ENCODE peak calls at places on chromosomes 2 and 18, in five cellular contexts. One of them, this sample, is unnamed. For H3K27me3, the result is how much of the 10 kb centered on the place peaks cover.

GRCh38 chr2:221103930-221104329 is 468.2 kb downstream of the EPHA4 start:
- DNase-seq in left ventricle myocardium inferior: peak
- DNase-seq in cardiac muscle cell: peak
- DNase-seq in colonic mucosa: no peak
- DNase-seq in AG04450: no peak
- DNase-seq in this sample: no peak

GRCh38 chr2:10332402-10333246 is 29.9 kb downstream of the HPCAL1 start:
- DNase-seq in colonic mucosa: no peak
- DNase-seq in left ventricle myocardium inferior: no peak
- DNase-seq in AG04450: no peak
- DNase-seq in cardiac muscle cell: no peak
- DNase-seq in this sample: no peak

GRCh38 chr2:120261387-120262006 is 8.8 kb downstream of the RALB start:
- DNase-seq in colonic mucosa: no peak
- DNase-seq in cardiac muscle cell: no peak
- DNase-seq in AG04450: no peak
- DNase-seq in left ventricle myocardium inferior: no peak
- DNase-seq in this sample: no peak

GRCh38 chr18:36176739-36177138 is 10.6 kb upstream of the MOCOS start:
- DNase-seq in left ventricle myocardium inferior: no peak
- DNase-seq in cardiac muscle cell: peak
- DNase-seq in AG04450: no peak
- DNase-seq in colonic mucosa: no peak
- DNase-seq in this sample: no peak

GRCh38 chr2:218991674-218992168 is 1.5 kb downstream of the CRYBA2 start:
- DNase-seq in left ventricle myocardium inferior: no peak
- DNase-seq in colonic mucosa: no peak
- DNase-seq in AG04450: no peak
- DNase-seq in cardiac muscle cell: peak
- DNase-seq in this sample: no peak

GRCh38 chr18:74281639-74282358 is 10.0 kb downstream of the CYB5A start:
- DNase-seq in cardiac muscle cell: peak
- DNase-seq in colonic mucosa: peak
- DNase-seq in left ventricle myocardium inferior: no peak
- DNase-seq in AG04450: no peak
- DNase-seq in this sample: no peak

GRCh38 chr2:39532933-39533332 is 95.8 kb upstream of the MAP4K3 start:
- DNase-seq in colonic mucosa: no peak
- DNase-seq in AG04450: no peak
- DNase-seq in cardiac muscle cell: no peak
- DNase-seq in left ventricle myocardium inferior: no peak
- DNase-seq in this sample: no peak

GRCh38 chr2:45533771-45534170 is 77.3 kb downstream of the SRBD1 start:
- DNase-seq in colonic mucosa: no peak
- DNase-seq in AG04450: peak
- DNase-seq in cardiac muscle cell: no peak
- DNase-seq in left ventricle myocardium inferior: no peak
- DNase-seq in this sample: no peak

GRCh38 chr18:5294113-5294617 is 1.4 kb downstream of the ZBTB14 start:
- DNase-seq in colonic mucosa: peak
- DNase-seq in left ventricle myocardium inferior: peak
- DNase-seq in cardiac muscle cell: peak
- DNase-seq in AG04450: no peak
- DNase-seq in this sample: no peak

GRCh38 chr2:50042794-50043193 is 888.5 kb upstream of the FSHR start:
- DNase-seq in left ventricle myocardium inferior: no peak
- DNase-seq in AG04450: no peak
- DNase-seq in colonic mucosa: no peak
- DNase-seq in cardiac muscle cell: no peak
- DNase-seq in this sample: no peak

GRCh38 chr2:235979753-235980459 is 188.3 kb downstream of the GBX2 start:
- DNase-seq in cardiac muscle cell: no peak
- DNase-seq in colonic mucosa: no peak
- DNase-seq in left ventricle myocardium inferior: no peak
- DNase-seq in AG04450: no peak
- DNase-seq in this sample: no peak

GRCh38 chr2:191048073-191048472 is 34.1 kb upstream of the STAT1 start:
- DNase-seq in left ventricle myocardium inferior: no peak
- DNase-seq in AG04450: peak
- DNase-seq in colonic mucosa: no peak
- DNase-seq in cardiac muscle cell: no peak
- DNase-seq in this sample: no peak

GRCh38 chr2:116133563-116133962 is 1680.9 kb upstream of the DDX18 start:
- DNase-seq in left ventricle myocardium inferior: no peak
- DNase-seq in colonic mucosa: no peak
- DNase-seq in AG04450: no peak
- DNase-seq in cardiac muscle cell: no peak
- DNase-seq in this sample: no peak

GRCh38 chr18:57432765-57433400 is 2.3 kb upstream of the ONECUT2 start:
- DNase-seq in colonic mucosa: no peak
- DNase-seq in cardiac muscle cell: no peak
- DNase-seq in left ventricle myocardium inferior: no peak
- DNase-seq in AG04450: no peak
- DNase-seq in this sample: no peak

GRCh38 chr2:134137182-134137595 is 116.7 kb upstream of the MGAT5 start:
- DNase-seq in cardiac muscle cell: peak
- DNase-seq in colonic mucosa: no peak
- DNase-seq in left ventricle myocardium inferior: no peak
- DNase-seq in AG04450: no peak
- DNase-seq in this sample: no peak

GRCh38 chr2:134134313-134134706 is 119.6 kb upstream of the MGAT5 start:
- DNase-seq in cardiac muscle cell: no peak
- DNase-seq in colonic mucosa: no peak
- DNase-seq in left ventricle myocardium inferior: no peak
- DNase-seq in AG04450: no peak
- DNase-seq in this sample: no peak

GRCh38 chr2:134136702-134137101 is 117.2 kb upstream of the MGAT5 start:
- DNase-seq in left ventricle myocardium inferior: no peak
- DNase-seq in cardiac muscle cell: no peak
- DNase-seq in AG04450: no peak
- DNase-seq in colonic mucosa: peak
- DNase-seq in this sample: no peak

GRCh38 chr2:134134827-134135226 is 119.0 kb upstream of the MGAT5 start:
- DNase-seq in cardiac muscle cell: no peak
- DNase-seq in AG04450: no peak
- DNase-seq in left ventricle myocardium inferior: no peak
- DNase-seq in colonic mucosa: no peak
- DNase-seq in this sample: no peak

GRCh38 chr2:134135793-134136192 is 118.1 kb upstream of the MGAT5 start:
- DNase-seq in colonic mucosa: no peak
- DNase-seq in cardiac muscle cell: no peak
- DNase-seq in AG04450: no peak
- DNase-seq in left ventricle myocardium inferior: no peak
- DNase-seq in this sample: no peak
- H3K27me3 ChIP-seq in colonic mucosa: under half
- H3K27me3 ChIP-seq in cardiac muscle cell: under half
- H3K27me3 ChIP-seq in AG04450: under half
- H3K27me3 ChIP-seq in left ventricle myocardium inferior: under half
- H3K27me3 ChIP-seq in this sample: under half

GRCh38 chr2:1802046-1802445 is 57.7 kb upstream of the PXDN start:
- DNase-seq in AG04450: no peak
- DNase-seq in cardiac muscle cell: no peak
- DNase-seq in colonic mucosa: no peak
- DNase-seq in left ventricle myocardium inferior: no peak
- DNase-seq in this sample: no peak

GRCh38 chr2:1804251-1804855 is 60.0 kb upstream of the PXDN start:
- DNase-seq in left ventricle myocardium inferior: no peak
- DNase-seq in colonic mucosa: no peak
- DNase-seq in cardiac muscle cell: no peak
- DNase-seq in AG04450: no peak
- DNase-seq in this sample: no peak

GRCh38 chr2:1803217-1804115 is 59.2 kb upstream of the PXDN start:
- DNase-seq in AG04450: no peak
- DNase-seq in left ventricle myocardium inferior: no peak
- DNase-seq in colonic mucosa: no peak
- DNase-seq in cardiac muscle cell: no peak
- DNase-seq in this sample: no peak

GRCh38 chr2:1800716-1801388 is 56.5 kb upstream of the PXDN start:
- DNase-seq in AG04450: no peak
- DNase-seq in cardiac muscle cell: no peak
- DNase-seq in colonic mucosa: no peak
- DNase-seq in left ventricle myocardium inferior: no peak
- DNase-seq in this sample: no peak

DNA sequence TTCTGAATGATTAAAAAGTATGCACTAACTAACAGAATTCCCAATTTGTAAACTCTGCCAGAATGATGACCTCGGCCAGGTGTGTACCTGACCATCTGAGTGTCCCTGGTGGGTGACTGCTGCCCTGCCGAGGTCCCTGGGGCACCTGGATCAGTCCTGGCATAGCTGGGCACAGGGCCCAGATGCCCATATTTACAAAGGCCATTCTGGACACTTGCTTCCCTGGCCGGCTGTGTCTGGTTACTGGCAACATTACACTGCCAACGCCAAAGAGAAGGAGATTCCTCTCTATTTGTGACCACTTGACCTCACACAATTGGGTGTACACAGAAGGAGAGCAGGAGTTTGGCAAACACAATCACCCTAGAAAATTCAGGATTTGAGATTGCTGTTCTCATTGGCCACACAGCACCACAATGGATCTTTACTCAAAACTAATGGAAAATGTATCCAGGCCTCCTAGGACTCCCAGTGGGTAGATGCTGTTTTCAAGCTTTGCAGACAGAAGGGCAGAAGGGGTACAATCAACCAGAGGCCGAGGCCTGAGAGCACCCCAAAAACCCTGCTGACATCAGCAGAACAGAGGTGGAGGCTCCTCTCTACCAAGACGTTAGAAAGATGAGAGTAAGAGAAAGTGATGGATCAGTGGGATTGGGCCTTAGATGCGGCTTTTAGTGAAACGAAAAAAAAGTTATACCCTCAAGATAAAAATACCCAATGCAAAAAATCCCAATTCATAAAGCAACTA is 58.3 kb upstream of the PXDN start:
- DNase-seq in AG04450: no peak
- DNase-seq in left ventricle myocardium inferior: no peak
- DNase-seq in cardiac muscle cell: no peak
- DNase-seq in colonic mucosa: no peak
- DNase-seq in this sample: no peak
- H3K27me3 ChIP-seq in AG04450: under half
- H3K27me3 ChIP-seq in left ventricle myocardium inferior: under half
- H3K27me3 ChIP-seq in cardiac muscle cell: under half
- H3K27me3 ChIP-seq in colonic mucosa: under half
- H3K27me3 ChIP-seq in this sample: under half

GRCh38 chr2:147548453-147548852 is 296.4 kb upstream of the ACVR2A start:
- DNase-seq in colonic mucosa: no peak
- DNase-seq in cardiac muscle cell: no peak
- DNase-seq in left ventricle myocardium inferior: no peak
- DNase-seq in AG04450: no peak
- DNase-seq in this sample: no peak
- H3K27me3 ChIP-seq in colonic mucosa: under half
- H3K27me3 ChIP-seq in cardiac muscle cell: under half
- H3K27me3 ChIP-seq in left ventricle myocardium inferior: under half
- H3K27me3 ChIP-seq in AG04450: under half
- H3K27me3 ChIP-seq in this sample: under half

GRCh38 chr2:176178807-176179271 is 9.6 kb upstream of the HOXD1 start:
- DNase-seq in colonic mucosa: no peak
- DNase-seq in AG04450: no peak
- DNase-seq in cardiac muscle cell: no peak
- DNase-seq in left ventricle myocardium inferior: no peak
- DNase-seq in this sample: no peak
- H3K27me3 ChIP-seq in colonic mucosa: under half
- H3K27me3 ChIP-seq in AG04450: half or more
- H3K27me3 ChIP-seq in cardiac muscle cell: half or more
- H3K27me3 ChIP-seq in left ventricle myocardium inferior: half or more
- H3K27me3 ChIP-seq in this sample: under half

GRCh38 chr2:84878459-84878858 is 2.4 kb downstream of the TRABD2A start:
- DNase-seq in left ventricle myocardium inferior: no peak
- DNase-seq in cardiac muscle cell: no peak
- DNase-seq in colonic mucosa: peak
- DNase-seq in AG04450: no peak
- DNase-seq in this sample: no peak
- H3K27me3 ChIP-seq in left ventricle myocardium inferior: under half
- H3K27me3 ChIP-seq in cardiac muscle cell: half or more
- H3K27me3 ChIP-seq in colonic mucosa: under half
- H3K27me3 ChIP-seq in AG04450: under half
- H3K27me3 ChIP-seq in this sample: under half

GRCh38 chr2:60551241-60552095 is 2.0 kb downstream of the BCL11A start:
- DNase-seq in colonic mucosa: peak
- DNase-seq in left ventricle myocardium inferior: no peak
- DNase-seq in AG04450: no peak
- DNase-seq in cardiac muscle cell: peak
- DNase-seq in this sample: no peak
- H3K27me3 ChIP-seq in colonic mucosa: under half
- H3K27me3 ChIP-seq in left ventricle myocardium inferior: half or more
- H3K27me3 ChIP-seq in AG04450: under half
- H3K27me3 ChIP-seq in cardiac muscle cell: under half
- H3K27me3 ChIP-seq in this sample: under half

GRCh38 chr2:174331731-174332606 is 2.8 kb upstream of the SP9 start:
- DNase-seq in cardiac muscle cell: no peak
- DNase-seq in left ventricle myocardium inferior: no peak
- DNase-seq in AG04450: no peak
- DNase-seq in colonic mucosa: no peak
- DNase-seq in this sample: no peak
- H3K27me3 ChIP-seq in cardiac muscle cell: half or more
- H3K27me3 ChIP-seq in left ventricle myocardium inferior: half or more
- H3K27me3 ChIP-seq in AG04450: half or more
- H3K27me3 ChIP-seq in colonic mucosa: half or more
- H3K27me3 ChIP-seq in this sample: under half

GRCh38 chr2:109350526-109350925 is 221.5 kb downstream of the SH3RF3 start:
- DNase-seq in AG04450: no peak
- DNase-seq in cardiac muscle cell: no peak
- DNase-seq in left ventricle myocardium inferior: no peak
- DNase-seq in colonic mucosa: no peak
- DNase-seq in this sample: no peak

GRCh38 chr2:109351164-109351756 is 222.3 kb downstream of the SH3RF3 start:
- DNase-seq in AG04450: peak
- DNase-seq in cardiac muscle cell: peak
- DNase-seq in left ventricle myocardium inferior: peak
- DNase-seq in colonic mucosa: no peak
- DNase-seq in this sample: no peak

GRCh38 chr2:109352898-109353689 is 224.1 kb downstream of the SH3RF3 start:
- DNase-seq in cardiac muscle cell: no peak
- DNase-seq in AG04450: no peak
- DNase-seq in colonic mucosa: peak
- DNase-seq in left ventricle myocardium inferior: no peak
- DNase-seq in this sample: no peak

GRCh38 chr2:109353806-109354745 is 225.1 kb downstream of the SH3RF3 start:
- DNase-seq in left ventricle myocardium inferior: no peak
- DNase-seq in cardiac muscle cell: no peak
- DNase-seq in colonic mucosa: peak
- DNase-seq in AG04450: no peak
- DNase-seq in this sample: no peak

GRCh38 chr2:109352066-109352897 is 223.3 kb downstream of the SH3RF3 start:
- DNase-seq in colonic mucosa: peak
- DNase-seq in AG04450: no peak
- DNase-seq in left ventricle myocardium inferior: no peak
- DNase-seq in cardiac muscle cell: no peak
- DNase-seq in this sample: no peak
- H3K27me3 ChIP-seq in colonic mucosa: under half
- H3K27me3 ChIP-seq in AG04450: under half
- H3K27me3 ChIP-seq in left ventricle myocardium inferior: under half
- H3K27me3 ChIP-seq in cardiac muscle cell: under half
- H3K27me3 ChIP-seq in this sample: under half